ENCODE peak calls at places on chromosome 11, in six cellular contexts. N is fibroblast of the conjunctiva; H is T-cell; C is activated CD8-positive, alpha-beta memory T cell treated with anti-CD3 and anti-CD28 coated beads for 1 hour; K is stimulated activated CD8-positive, alpha-beta memory T cell treated with anti-CD3 and anti-CD28 coated beads, Interleukin-2, amount 100 ng/mL, for 1 hour; V is posterior cingulate gyrus. G is an unnamed sample.

GRCh38 chr11:95108671-95109551 is 19.3 kb downstream of the ENDOD1 start:
- DNase-seq in C (no peak), N (no peak), H (no peak), V (no peak), K (no peak), G (no peak)

GRCh38 chr11:34630544-34630943 is 9.7 kb downstream of the EHF start:
- DNase-seq in N (no peak), V (no peak), C (no peak), K (no peak), H (no peak), G (no peak)

GRCh38 chr11:76629133-76629852 is 41.3 kb downstream of the LRRC32 start:
- DNase-seq in K (no peak), N (no peak), V (no peak), H (no peak), C (no peak), G (no peak)

GRCh38 chr11:64851831-64852337 is 7.4 kb upstream of the CDC42BPG start:
- DNase-seq in N (no peak), C (no peak), K (no peak), V (no peak), H (no peak), G (no peak)

GRCh38 chr11:12075822-12076821 is 34.3 kb upstream of the MICAL2 start:
- DNase-seq in K (no peak), V (no peak), N (peak), C (no peak), H (no peak), G (no peak)

GRCh38 chr11:119702261-119702591 is 26.8 kb downstream of the NECTIN1 start:
- DNase-seq in H (no peak), V (no peak), N (no peak), K (no peak), C (no peak), G (no peak)

GRCh38 chr11:76783901-76784813 is 1.0 kb downstream of the TSKU start:
- DNase-seq in V (no peak), C (no peak), K (no peak), N (peak), H (no peak), G (no peak)

GRCh38 chr11:24163146-24163545 is 333.7 kb upstream of the LUZP2 start:
- DNase-seq in V (no peak), K (no peak), N (no peak), H (no peak), C (no peak), G (no peak)

GRCh38 chr11:8003187-8003586 is 16.1 kb downstream of the EIF3F start:
- DNase-seq in K (no peak), N (no peak), V (no peak), H (no peak), C (no peak), G (no peak)

GRCh38 chr11:120400564-120401364 is 64.6 kb downstream of the ARHGEF12 start:
- DNase-seq in H (no peak), C (no peak), K (no peak), N (peak), V (no peak), G (no peak)

GRCh38 chr11:74388678-74389327 is 9.4 kb downstream of the PGM2L1 start:
- DNase-seq in N (peak), K (peak), H (peak), C (peak), V (peak), G (peak)

GRCh38 chr11:76802621-76803020 is 19.5 kb downstream of the TSKU start:
- DNase-seq in N (no peak), K (no peak), H (no peak), C (no peak), V (no peak), G (no peak)

GRCh38 chr11:8033312-8033715 is 46.2 kb downstream of the EIF3F start:
- DNase-seq in N (peak), V (peak), K (no peak), H (peak), C (no peak), G (peak)

GRCh38 chr11:27141576-27141975 is 101.0 kb downstream of the BBOX1 start:
- DNase-seq in N (no peak), V (no peak), K (no peak), C (no peak), H (no peak), G (no peak)

GRCh38 chr11:65529475-65530156 is 4.7 kb downstream of the SCYL1 start:
- DNase-seq in N (no peak), C (no peak), V (no peak), K (no peak), H (no peak), G (no peak)

GRCh38 chr11:48154162-48154561 is 62.4 kb upstream of the OR4B1 start:
- DNase-seq in N (no peak), V (no peak), H (no peak), K (no peak), C (no peak), G (no peak)

GRCh38 chr11:19913236-19913892 is 200.7 kb downstream of the NAV2 start:
- DNase-seq in V (no peak), C (no peak), N (no peak), H (no peak), K (no peak), G (no peak)

GRCh38 chr11:121367434-121367833 is 74.9 kb downstream of the SC5D start:
- DNase-seq in C (no peak), K (no peak), H (peak), V (no peak), N (no peak), G (no peak)

GRCh38 chr11:125408281-125408680 is 87.8 kb downstream of the FEZ1 start:
- DNase-seq in C (no peak), H (no peak), V (peak), K (no peak), N (no peak), G (no peak)

GRCh38 chr11:35364101-35364780 is 55.1 kb downstream of the SLC1A2 start:
- DNase-seq in K (no peak), N (peak), C (no peak), V (peak), H (no peak), G (no peak)